ENCODE peak calls at places on chromosomes 12 and 14, in four cellular contexts. F is H1, J is IMR-90, M is neuronal stem cell. L is an unnamed sample.

GRCh38 chr12:14326699-14327098 is 38.8 kb upstream of the ATF7IP start:
- DNase-seq in F (no peak), J (peak), M (no peak), L (no peak)

GRCh38 chr12:58950739-58951100 is 30.4 kb upstream of the LRIG3 start:
- DNase-seq in F (no peak), J (no peak), M (no peak), L (no peak)

GRCh38 chr12:66735275-66735674 is 56.4 kb upstream of the GRIP1 start:
- DNase-seq in F (no peak), J (no peak), M (no peak), L (no peak)

GRCh38 chr12:68870011-68870410 is 62.0 kb downstream of the MDM2 start:
- DNase-seq in F (no peak), J (no peak), M (no peak), L (no peak)

GRCh38 chr12:109868182-109869051 is 11.9 kb downstream of the GLTP start:
- DNase-seq in F (no peak), J (no peak), M (no peak), L (no peak)

GRCh38 chr12:57795354-57795753 is 12.8 kb downstream of the TSFM start:
- DNase-seq in F (no peak), J (peak), M (no peak), L (no peak)

GRCh38 chr12:107967170-107967569 is 161.9 kb upstream of the WSCD2 start:
- DNase-seq in F (no peak), J (no peak), M (no peak), L (no peak)

GRCh38 chr14:23362200-23362599 is 2.8 kb downstream of the EFS start:
- DNase-seq in F (no peak), J (peak), M (no peak), L (no peak)

GRCh38 chr12:879641-880040 is 69.9 kb downstream of the RAD52 start:
- DNase-seq in F (no peak), J (peak), M (no peak), L (no peak)

GRCh38 chr14:105765893-105766614 is 239.7 kb downstream of the TMEM121 start:
- DNase-seq in F (no peak), J (no peak), M (no peak), L (no peak)

GRCh38 chr12:98916106-98916505 is 271.0 kb downstream of the APAF1 start:
- DNase-seq in F (no peak), J (no peak), M (no peak), L (no peak)

GRCh38 chr12:113097716-113098427 is 37.7 kb downstream of the RASAL1 start:
- DNase-seq in F (peak), J (no peak), M (peak), L (peak)

GRCh38 chr12:51692016-51692415 is 101.0 kb downstream of the SCN8A start:
- DNase-seq in F (no peak), J (no peak), M (no peak), L (no peak)

GRCh38 chr14:93991649-93992048 is 5.5 kb upstream of the CCDC197 start:
- DNase-seq in F (no peak), J (no peak), M (no peak), L (no peak)

GRCh38 chr12:26680724-26681455 is 152.1 kb downstream of the ITPR2 start:
- DNase-seq in F (no peak), J (peak), M (no peak), L (no peak)

GRCh38 chr12:82186282-82186681 is 171.9 kb downstream of the CCDC59 start:
- DNase-seq in F (no peak), J (no peak), M (no peak), L (no peak)

GRCh38 chr12:67720383-67720856 is 71.9 kb downstream of the DYRK2 start:
- DNase-seq in F (no peak), J (peak), M (no peak), L (no peak)

GRCh38 chr12:13024151-13024946 is 19.8 kb upstream of the FAM234B start:
- DNase-seq in F (peak), J (peak), M (no peak), L (no peak)

GRCh38 chr12:49890096-49890461 is 13.6 kb downstream of the FAIM2 start:
- DNase-seq in F (no peak), J (no peak), M (no peak), L (no peak)

GRCh38 chr12:132075714-132076553 is 68.2 kb downstream of the DDX51 start:
- DNase-seq in F (no peak), J (no peak), M (no peak), L (no peak)

GRCh38 chr14:99257673-99258221 is 14.2 kb downstream of the BCL11B start:
- DNase-seq in F (no peak), J (no peak), M (no peak), L (no peak)

GRCh38 chr14:92470215-92470614 is 43.4 kb upstream of the RIN3 start:
- DNase-seq in F (no peak), J (peak), M (no peak), L (no peak)

GRCh38 chr12:48349471-48349870 is 1.2 kb downstream of the ZNF641 start:
- DNase-seq in F (no peak), J (no peak), M (no peak), L (no peak)

GRCh38 chr14:105880616-105881015 is 354.2 kb downstream of the TMEM121 start:
- DNase-seq in F (no peak), J (no peak), M (no peak), L (no peak)

GRCh38 chr12:23770202-23770938 is 179.1 kb downstream of the SOX5 start:
- DNase-seq in F (no peak), J (no peak), M (no peak), L (no peak)
- H3K4ac ChIP-seq in F (no peak), J (no peak), M (no peak), L (no peak)

GRCh38 chr14:24818823-24819341 is 184.9 kb upstream of the GZMB start:
- DNase-seq in F (no peak), J (no peak), M (no peak), L (no peak)

GRCh38 chr14:24816929-24817637 is 183.1 kb upstream of the GZMB start:
- DNase-seq in F (no peak), J (no peak), M (no peak), L (no peak)

GRCh38 chr14:24818054-24818822 is 184.2 kb upstream of the GZMB start:
- DNase-seq in F (no peak), J (no peak), M (no peak), L (no peak)

GRCh38 chr14:24816011-24816928 is 182.3 kb upstream of the GZMB start:
- DNase-seq in F (no peak), J (peak), M (no peak), L (no peak)

DNA sequence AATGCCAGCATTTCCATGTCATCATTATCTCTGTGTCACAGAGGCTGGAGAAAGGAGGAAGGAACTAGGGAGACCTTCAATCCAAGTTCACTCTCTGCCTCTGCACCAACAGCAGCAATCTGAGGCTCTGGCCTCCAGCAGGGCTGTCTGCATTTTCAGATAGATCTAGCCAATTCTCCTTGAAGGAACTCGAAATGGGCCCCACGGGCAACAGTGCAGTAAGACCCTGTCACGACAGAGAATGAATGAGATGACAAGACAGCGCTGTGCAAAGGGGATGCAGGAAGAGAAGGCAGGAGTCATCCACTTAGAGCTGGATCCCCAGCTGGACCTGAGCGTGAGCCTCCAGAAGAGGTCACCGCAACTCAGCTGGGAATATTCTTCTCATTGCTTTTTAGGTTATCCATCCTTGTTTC is 183.7 kb upstream of the GZMB start:
- DNase-seq in F (no peak), J (peak), M (no peak), L (no peak)
- H2BK15ac ChIP-seq in F (no peak), J (no peak), M (no peak), L (no peak)

DNA sequence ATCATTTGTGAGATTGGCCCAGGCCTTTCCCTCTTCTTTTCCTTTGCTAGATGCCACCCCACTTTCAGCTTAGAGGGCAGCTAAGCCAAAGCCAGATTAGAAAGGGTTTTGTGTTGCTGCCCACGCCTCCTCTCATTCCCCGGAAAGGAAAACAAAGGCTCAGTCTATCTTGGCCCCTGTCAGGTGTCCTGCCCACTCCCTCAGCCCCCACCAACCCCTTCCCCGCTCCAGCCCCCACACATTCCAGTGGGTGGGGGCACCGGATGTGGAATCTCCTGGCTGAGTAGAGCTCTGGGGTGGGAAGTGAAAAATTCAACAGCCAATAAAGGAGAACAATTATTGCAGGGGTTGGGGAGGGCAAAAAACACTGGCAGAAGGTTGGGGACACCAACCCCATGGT is 2.2 kb upstream of the RDH5 start:
- DNase-seq in F (no peak), J (no peak), M (no peak), L (peak)
- H2AK5ac ChIP-seq in F (no peak), J (peak), M (peak), L (no peak)

DNA sequence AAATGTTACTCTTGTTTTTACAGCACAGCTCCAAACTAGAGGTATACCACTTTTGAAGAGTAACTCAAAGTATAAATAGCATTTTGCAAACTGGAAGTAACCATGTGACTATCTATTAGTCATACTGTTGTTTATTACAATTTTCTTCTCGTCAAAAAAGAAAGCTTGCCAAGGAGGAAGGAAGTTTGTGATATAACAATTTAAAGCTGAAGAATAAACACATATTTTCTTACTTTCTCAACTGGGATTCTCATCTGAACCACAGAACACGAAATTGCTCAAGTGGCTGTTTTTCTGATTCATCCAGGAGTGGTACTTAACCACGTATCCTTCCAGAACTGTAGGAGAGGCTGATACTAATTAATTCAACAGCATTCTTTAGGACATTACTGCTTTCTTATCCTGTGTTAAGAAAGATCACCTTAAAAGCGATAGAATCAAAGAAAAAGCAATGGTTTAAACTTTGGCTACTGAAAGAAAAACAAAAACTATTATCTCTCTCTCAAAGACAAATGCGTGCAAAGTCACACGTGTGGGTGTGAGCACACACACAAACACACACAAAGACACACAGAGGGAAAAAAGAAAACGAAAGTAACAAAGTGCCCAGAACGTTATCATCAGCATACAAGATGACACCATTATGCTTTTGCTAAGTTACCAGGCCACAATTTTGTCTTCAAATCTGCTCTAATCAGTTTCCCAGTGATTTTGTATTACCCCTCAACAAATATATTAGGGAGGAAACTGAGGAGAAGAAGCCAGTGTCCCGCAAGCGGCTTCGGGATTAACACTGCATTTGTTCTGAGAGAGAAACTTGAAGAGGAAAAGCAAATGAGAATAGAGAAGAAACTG is at the start of gene CLEC2B:
- DNase-seq in F (no peak), J (peak), M (no peak), L (no peak)
- H3K4ac ChIP-seq in F (no peak), J (peak), M (no peak), L (no peak)

DNA sequence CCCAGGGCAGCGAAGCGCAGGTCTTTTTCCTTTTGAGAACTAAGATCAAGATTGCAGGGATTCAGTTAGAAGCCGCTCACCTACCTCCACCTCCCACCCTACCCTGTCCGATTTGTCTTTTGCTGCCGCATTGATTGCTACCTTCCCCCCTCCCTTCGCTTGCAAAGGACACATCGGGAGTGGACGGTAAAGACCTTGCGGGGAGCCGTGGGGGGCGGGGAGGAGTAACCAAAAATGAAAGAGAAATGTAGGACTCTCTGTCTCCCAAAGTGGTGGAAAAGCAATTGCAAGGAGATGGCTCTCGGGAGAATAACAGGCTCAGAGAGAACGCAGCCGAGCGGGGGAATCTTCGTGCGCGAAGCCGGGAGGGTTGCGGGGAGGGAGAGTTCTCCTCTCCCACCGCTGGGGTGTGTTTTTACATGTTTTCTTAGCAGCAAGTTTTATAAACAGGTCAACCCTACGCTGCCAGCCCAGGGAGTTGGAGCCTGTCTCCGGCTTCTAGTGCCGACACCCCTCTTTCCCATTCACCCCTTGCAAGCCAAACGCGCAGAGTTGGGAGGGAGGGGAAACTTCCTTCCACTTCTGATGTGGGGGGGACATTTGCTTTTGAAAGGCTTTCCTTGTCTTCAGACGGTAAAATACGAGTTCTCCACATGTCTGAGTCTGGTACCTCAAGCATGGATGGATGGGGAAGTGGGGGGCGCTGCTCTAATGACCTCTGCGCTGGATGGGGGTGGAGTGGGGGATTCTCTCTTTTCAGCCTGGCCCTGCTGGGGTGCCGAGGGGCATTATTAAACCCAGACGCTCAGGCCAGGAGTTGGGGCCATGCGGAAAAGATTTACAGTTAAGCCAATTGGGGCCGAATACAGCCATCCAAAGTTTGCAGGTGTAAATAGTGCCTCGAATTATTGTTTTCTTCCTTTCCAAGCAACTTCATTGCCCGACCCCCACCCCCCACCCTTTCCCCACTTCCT is 8.9 kb upstream of the TBX3 start:
- DNase-seq in F (peak), J (no peak), M (no peak), L (peak)
- H2BK15ac ChIP-seq in F (no peak), J (peak), M (no peak), L (no peak)

GRCh38 chr12:2334291-2335088 is 281.7 kb downstream of the CACNA1C start:
- DNase-seq in F (no peak), J (no peak), M (no peak), L (no peak)
- H2AK5ac ChIP-seq in F (no peak), J (peak), M (no peak), L (no peak)

L was measured in H9.